ENCODE peak calls at places on chromosomes 13 and 19, in six cellular contexts. I is H1, S is SK-N-SH, J is endothelial cell of umbilical vein, H is K562, Z is HCT116. O is an unnamed sample.

GRCh38 chr13:45849408-45849807 is 2.1 kb downstream of the SIAH3 start:
- DNase-seq in I (no peak), S (no peak), J (no peak), H (no peak), Z (no peak), O (no peak)

GRCh38 chr19:18420931-18421330 is 1.7 kb downstream of the SSBP4 start:
- DNase-seq in I (no peak), S (no peak), J (no peak), H (no peak), Z (no peak), O (no peak)

GRCh38 chr19:460877-461609 is at the start of gene SHC2:
- DNase-seq in I (no peak), S (peak; percentile 91), J (no peak), H (peak; percentile 72), Z (no peak), O (no peak)

GRCh38 chr19:5037936-5038335 is 69.0 kb downstream of the KDM4B start:
- DNase-seq in I (no peak), S (peak; percentile 90), J (no peak), H (no peak), Z (no peak), O (no peak)

GRCh38 chr19:17982430-17982829 is 15.5 kb downstream of the KCNN1 start:
- DNase-seq in I (no peak), S (no peak), J (no peak), H (no peak), Z (no peak), O (no peak)

GRCh38 chr13:108037348-108037747 is 178.0 kb downstream of the LIG4 start:
- DNase-seq in I (no peak), S (no peak), J (no peak), H (no peak), Z (no peak), O (no peak)

GRCh38 chr13:39835253-39835652 is 179.8 kb downstream of the COG6 start:
- DNase-seq in I (no peak), S (no peak), J (no peak), H (no peak), Z (no peak), O (no peak)

GRCh38 chr19:46617566-46618079 is 7.3 kb downstream of the PTGIR start:
- DNase-seq in I (no peak), S (no peak), J (no peak), H (no peak), Z (no peak), O (no peak)

GRCh38 chr13:73622375-73622774 is 511.8 kb downstream of the KLF12 start:
- DNase-seq in I (no peak), S (no peak), J (peak; percentile 13), H (no peak), Z (no peak), O (no peak)

GRCh38 chr19:28563964-28564914 is 648.7 kb downstream of the UQCRFS1 start:
- DNase-seq in I (no peak), S (no peak), J (no peak), H (no peak), Z (no peak), O (no peak)

GRCh38 chr19:28567834-28568233 is 645.1 kb downstream of the UQCRFS1 start:
- DNase-seq in I (no peak), S (no peak), J (no peak), H (no peak), Z (no peak), O (no peak)

GRCh38 chr19:28574212-28574611 is 638.7 kb downstream of the UQCRFS1 start:
- DNase-seq in I (no peak), S (no peak), J (no peak), H (no peak), Z (no peak), O (no peak)

GRCh38 chr19:28569132-28570114 is 643.5 kb downstream of the UQCRFS1 start:
- DNase-seq in I (no peak), S (no peak), J (no peak), H (no peak), Z (no peak), O (no peak)
- TF ChIP-seq POLR2AphosphoS5 in I (no peak), S (no peak), J (no peak), H (no peak), Z (no peak), O (no peak)

GRCh38 chr19:53865523-53865917 is 2.2 kb upstream of the MYADM start:
- DNase-seq in I (no peak), S (no peak), J (no peak), H (no peak), Z (no peak), O (no peak)
- H3K9ac ChIP-seq in I (no peak overlapping the region), S (peak overlapping the region; percentile 93), J (peak overlapping the region; percentile 98), H (no peak overlapping the region), Z (peak overlapping the region; percentile 95), O (no peak overlapping the region)

GRCh38 chr19:39483141-39483540 is 2.5 kb downstream of the TIMM50 start:
- DNase-seq in I (no peak), S (no peak), J (no peak), H (no peak), Z (no peak), O (no peak)

GRCh38 chr19:39479916-39480315 is 722 bp upstream of the TIMM50 start:
- DNase-seq in I (no peak), S (no peak), J (no peak), H (no peak), Z (no peak), O (no peak)

GRCh38 chr19:39480337-39481228 is at the start of gene TIMM50:
- DNase-seq in I (peak; percentile 98), S (peak; percentile 96), J (peak; percentile 95), H (peak; percentile 94), Z (peak; percentile 90), O (peak; percentile 39)

GRCh38 chr19:39481229-39481545 is 549 bp downstream of the TIMM50 start:
- DNase-seq in I (no peak), S (no peak), J (no peak), H (no peak), Z (no peak), O (no peak)

DNA sequence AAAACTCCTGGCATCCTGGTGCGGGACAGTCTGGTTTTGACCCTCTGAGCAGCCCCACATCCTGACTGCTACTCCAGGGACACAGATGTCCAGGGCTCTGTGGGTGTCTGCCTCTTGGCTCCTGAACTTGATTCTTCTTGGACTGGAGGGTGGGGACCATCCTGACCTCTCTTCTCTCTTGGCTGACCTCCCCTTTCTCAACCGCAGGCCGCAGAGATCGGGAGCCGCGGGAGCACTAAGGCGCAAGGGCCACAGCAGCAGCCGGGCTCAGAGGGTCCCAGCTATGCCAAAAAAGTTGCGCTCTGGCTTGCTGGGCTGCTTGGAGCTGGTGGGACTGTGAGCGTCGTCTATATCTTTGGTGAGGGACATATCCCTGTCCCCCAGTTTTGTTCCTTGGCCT is 1.0 kb downstream of the TIMM50 start:
- DNase-seq in I (no peak), S (no peak), J (no peak), H (no peak), Z (no peak), O (no peak)
- H3K4me3 ChIP-seq in I (peak overlapping the region; percentile 98), S (peak overlapping the region; percentile 95), J (peak overlapping the region; percentile 77), H (peak overlapping the region; percentile 94), Z (peak overlapping the region; percentile 100), O (peak overlapping the region; percentile 97)

GRCh38 chr13:29952245-29952644 is 101.8 kb upstream of the UBL3 start:
- DNase-seq in I (no peak), S (no peak), J (no peak), H (no peak), Z (no peak), O (no peak)
- TF ChIP-seq POLR2AphosphoS5 in I (no peak), S (no peak), J (no peak), H (no peak), Z (no peak), O (no peak)

DNA sequence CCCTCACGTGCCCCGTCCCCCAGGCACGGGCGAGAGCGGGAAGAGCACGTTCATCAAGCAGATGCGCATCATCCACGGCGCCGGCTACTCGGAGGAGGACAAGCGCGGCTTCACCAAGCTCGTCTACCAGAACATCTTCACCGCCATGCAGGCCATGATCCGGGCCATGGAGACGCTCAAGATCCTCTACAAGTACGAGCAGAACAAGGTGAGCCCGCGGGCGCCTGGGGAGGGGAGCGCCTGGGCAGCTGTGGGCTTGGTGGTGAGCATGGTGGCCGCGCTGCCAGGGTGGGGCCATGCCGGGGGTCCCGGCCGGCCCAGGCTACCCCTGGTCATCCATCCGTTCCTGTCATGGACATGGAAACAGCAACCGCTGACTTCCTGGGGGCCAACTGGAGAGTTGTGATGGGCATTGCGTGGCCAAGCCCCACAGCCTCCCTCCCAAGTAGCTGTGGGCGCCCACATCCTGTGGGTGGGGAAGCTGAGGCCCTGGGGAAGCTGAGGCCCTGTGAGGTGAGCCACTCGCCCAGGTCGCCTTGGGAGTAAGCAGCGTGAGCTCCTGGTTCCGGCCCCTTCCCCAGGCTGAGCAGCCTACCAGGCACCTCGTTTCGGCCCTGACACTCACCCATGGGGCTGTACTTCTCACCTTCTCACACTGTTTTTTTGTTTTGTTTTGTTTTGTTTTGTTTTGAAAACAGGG is 16.1 kb downstream of the GNA11 start:
- DNase-seq in I (no peak), S (no peak), J (no peak), H (no peak), Z (no peak), O (no peak)
- H3K9ac ChIP-seq in I (no peak overlapping the region), S (no peak overlapping the region), J (no peak overlapping the region), H (no peak overlapping the region), Z (no peak overlapping the region), O (no peak overlapping the region)

GRCh38 chr13:95536629-95537241 is 15.8 kb upstream of the CLDN10 start:
- DNase-seq in I (no peak), S (no peak), J (peak; percentile 62), H (no peak), Z (peak; percentile 15), O (peak; percentile 8)

GRCh38 chr13:95540848-95541247 is 11.7 kb upstream of the CLDN10 start:
- DNase-seq in I (no peak), S (no peak), J (peak; percentile 67), H (no peak), Z (no peak), O (no peak)

GRCh38 chr13:95541308-95541707 is 11.2 kb upstream of the CLDN10 start:
- DNase-seq in I (no peak), S (no peak), J (peak; percentile 64), H (no peak), Z (no peak), O (no peak)

GRCh38 chr13:95546919-95547318 is 5.6 kb upstream of the CLDN10 start:
- DNase-seq in I (no peak), S (no peak), J (no peak), H (no peak), Z (no peak), O (no peak)

GRCh38 chr13:95541911-95542484 is 10.5 kb upstream of the CLDN10 start:
- DNase-seq in I (no peak), S (no peak), J (no peak), H (no peak), Z (no peak), O (no peak)
- H3K4me3 ChIP-seq in I (no peak overlapping the region), S (no peak overlapping the region), J (no peak overlapping the region), H (no peak overlapping the region), Z (no peak overlapping the region), O (no peak overlapping the region)

GRCh38 chr13:94080527-94080926 is 399.0 kb downstream of the DCT start:
- DNase-seq in I (no peak), S (no peak), J (no peak), H (no peak), Z (no peak), O (no peak)

GRCh38 chr13:94079876-94080275 is 399.6 kb downstream of the DCT start:
- DNase-seq in I (no peak), S (no peak), J (no peak), H (no peak), Z (no peak), O (no peak)
- TF ChIP-seq POLR2AphosphoS5 in I (no peak), S (peak; percentile 36), J (no peak), H (no peak), Z (no peak), O (no peak)